ENCODE peak calls at places on chromosomes 5 and 9, in ten cellular contexts. One of them, this sample, is unnamed.

GRCh38 chr5:99019812-99020697 is 91.2 kb upstream of the CHD1 start:
- DNase-seq in activated gamma-delta T cell treated with anti-CD3 and anti-CD28 coated beads, Interleukin-2, amount 50 U/mL, for 16 hours: no peak
- DNase-seq in fibroblast of mammary gland: peak
- DNase-seq in B cell: no peak
- DNase-seq in endothelial cell: no peak
- DNase-seq in SIG-M5: no peak
- DNase-seq in HEK293T: peak
- DNase-seq in HS-27A: peak
- DNase-seq in foreskin fibroblast: peak
- DNase-seq in activated CD8-positive, alpha-beta memory T cell treated with anti-CD3 and anti-CD28 coated beads, Interleukin-2, amount 50 U/mL, for 4 hours: no peak
- DNase-seq in this sample: peak

GRCh38 chr5:68433921-68434879 is 218.6 kb downstream of the PIK3R1 start:
- DNase-seq in endothelial cell: peak
- DNase-seq in fibroblast of mammary gland: peak
- DNase-seq in foreskin fibroblast: peak
- DNase-seq in activated gamma-delta T cell treated with anti-CD3 and anti-CD28 coated beads, Interleukin-2, amount 50 U/mL, for 16 hours: peak
- DNase-seq in HS-27A: peak
- DNase-seq in HEK293T: peak
- DNase-seq in SIG-M5: peak
- DNase-seq in activated CD8-positive, alpha-beta memory T cell treated with anti-CD3 and anti-CD28 coated beads, Interleukin-2, amount 50 U/mL, for 4 hours: peak
- DNase-seq in B cell: peak
- DNase-seq in this sample: peak

GRCh38 chr9:127311239-127311741 is 46.7 kb downstream of the GARNL3 start:
- DNase-seq in HEK293T: no peak
- DNase-seq in HS-27A: peak
- DNase-seq in activated CD8-positive, alpha-beta memory T cell treated with anti-CD3 and anti-CD28 coated beads, Interleukin-2, amount 50 U/mL, for 4 hours: peak
- DNase-seq in foreskin fibroblast: peak
- DNase-seq in SIG-M5: no peak
- DNase-seq in activated gamma-delta T cell treated with anti-CD3 and anti-CD28 coated beads, Interleukin-2, amount 50 U/mL, for 16 hours: no peak
- DNase-seq in B cell: no peak
- DNase-seq in endothelial cell: peak
- DNase-seq in fibroblast of mammary gland: peak
- DNase-seq in this sample: peak

GRCh38 chr9:136964171-136964689 is 12.2 kb downstream of the LCN12 start:
- DNase-seq in HEK293T: no peak
- DNase-seq in SIG-M5: no peak
- DNase-seq in activated CD8-positive, alpha-beta memory T cell treated with anti-CD3 and anti-CD28 coated beads, Interleukin-2, amount 50 U/mL, for 4 hours: no peak
- DNase-seq in fibroblast of mammary gland: no peak
- DNase-seq in activated gamma-delta T cell treated with anti-CD3 and anti-CD28 coated beads, Interleukin-2, amount 50 U/mL, for 16 hours: no peak
- DNase-seq in B cell: no peak
- DNase-seq in foreskin fibroblast: no peak
- DNase-seq in HS-27A: no peak
- DNase-seq in endothelial cell: no peak
- DNase-seq in this sample: no peak

GRCh38 chr5:61330341-61330878 is 1.6 kb upstream of the ZSWIM6 start:
- DNase-seq in B cell: no peak
- DNase-seq in fibroblast of mammary gland: peak
- DNase-seq in SIG-M5: no peak
- DNase-seq in HEK293T: peak
- DNase-seq in endothelial cell: peak
- DNase-seq in foreskin fibroblast: peak
- DNase-seq in activated gamma-delta T cell treated with anti-CD3 and anti-CD28 coated beads, Interleukin-2, amount 50 U/mL, for 16 hours: no peak
- DNase-seq in HS-27A: no peak
- DNase-seq in activated CD8-positive, alpha-beta memory T cell treated with anti-CD3 and anti-CD28 coated beads, Interleukin-2, amount 50 U/mL, for 4 hours: peak
- DNase-seq in this sample: no peak

GRCh38 chr5:168898261-168898911 is 319.2 kb upstream of the PANK3 start:
- DNase-seq in foreskin fibroblast: no peak
- DNase-seq in activated CD8-positive, alpha-beta memory T cell treated with anti-CD3 and anti-CD28 coated beads, Interleukin-2, amount 50 U/mL, for 4 hours: no peak
- DNase-seq in HS-27A: no peak
- DNase-seq in B cell: no peak
- DNase-seq in endothelial cell: no peak
- DNase-seq in SIG-M5: no peak
- DNase-seq in fibroblast of mammary gland: no peak
- DNase-seq in activated gamma-delta T cell treated with anti-CD3 and anti-CD28 coated beads, Interleukin-2, amount 50 U/mL, for 16 hours: no peak
- DNase-seq in HEK293T: peak
- DNase-seq in this sample: no peak

GRCh38 chr9:75814667-75815066 is 75.8 kb upstream of the PCSK5 start:
- DNase-seq in foreskin fibroblast: peak
- DNase-seq in B cell: no peak
- DNase-seq in HS-27A: peak
- DNase-seq in activated CD8-positive, alpha-beta memory T cell treated with anti-CD3 and anti-CD28 coated beads, Interleukin-2, amount 50 U/mL, for 4 hours: no peak
- DNase-seq in SIG-M5: no peak
- DNase-seq in fibroblast of mammary gland: no peak
- DNase-seq in activated gamma-delta T cell treated with anti-CD3 and anti-CD28 coated beads, Interleukin-2, amount 50 U/mL, for 16 hours: no peak
- DNase-seq in endothelial cell: no peak
- DNase-seq in HEK293T: no peak
- DNase-seq in this sample: peak

GRCh38 chr9:117777823-117778222 is 73.6 kb downstream of the TLR4 start:
- DNase-seq in HS-27A: no peak
- DNase-seq in B cell: no peak
- DNase-seq in activated CD8-positive, alpha-beta memory T cell treated with anti-CD3 and anti-CD28 coated beads, Interleukin-2, amount 50 U/mL, for 4 hours: no peak
- DNase-seq in HEK293T: no peak
- DNase-seq in foreskin fibroblast: no peak
- DNase-seq in fibroblast of mammary gland: no peak
- DNase-seq in SIG-M5: no peak
- DNase-seq in activated gamma-delta T cell treated with anti-CD3 and anti-CD28 coated beads, Interleukin-2, amount 50 U/mL, for 16 hours: no peak
- DNase-seq in endothelial cell: no peak
- DNase-seq in this sample: no peak